ENCODE peak calls at places on chromosomes 12 and 14, in eight cellular contexts. N is K562; Y is HL-60; O is thoracic aorta; M is upper lobe of right lung; L is stomach; A is heart left ventricle; H is CD4-positive, CD25-positive, alpha-beta regulatory T cell. Z is an unnamed sample.
A peak's percentile ranks its signal among the peaks of the same experiment; 100 is the strongest.

GRCh38 chr12:124756730-124757129 is 106.9 kb downstream of the SCARB1 start:
- DNase-seq in H (no peak), L (no peak), O (no peak), Y (no peak), M (no peak), N (no peak), A (no peak), Z (no peak)

GRCh38 chr12:124053855-124054254 is 80.8 kb downstream of the ZNF664 start:
- DNase-seq in A (peak; percentile 58), O (no peak), Y (no peak), M (no peak), L (peak; percentile 62), H (no peak), N (no peak), Z (peak; percentile 84)

GRCh38 chr12:76711241-76711640 is 52.7 kb upstream of the ZDHHC17 start:
- DNase-seq in M (no peak), H (no peak), O (no peak), L (no peak), Y (no peak), N (no peak), A (no peak), Z (no peak)

GRCh38 chr12:121705514-121705913 is 7.0 kb upstream of the TMEM120B start:
- DNase-seq in L (no peak), M (no peak), A (no peak), H (no peak), N (no peak), O (no peak), Y (no peak), Z (no peak)

GRCh38 chr14:34766060-34766459 is 51.7 kb upstream of the CFL2 start:
- DNase-seq in N (no peak), O (no peak), Y (no peak), H (no peak), L (no peak), A (no peak), M (no peak), Z (no peak)

GRCh38 chr14:103872492-103873113 is 25.2 kb upstream of the PPP1R13B start:
- DNase-seq in H (peak; percentile 13), M (no peak), Y (no peak), N (no peak), L (no peak), O (no peak), A (no peak), Z (no peak)

GRCh38 chr12:18224745-18225144 is 36.6 kb upstream of the PIK3C2G start:
- DNase-seq in N (no peak), M (no peak), H (no peak), A (no peak), Y (no peak), L (no peak), O (no peak), Z (no peak)

GRCh38 chr12:24929953-24930352 is 18.9 kb downstream of the BCAT1 start:
- DNase-seq in H (no peak), L (no peak), N (no peak), M (no peak), Y (no peak), A (no peak), O (no peak), Z (no peak)

GRCh38 chr12:122830517-122831214 is 4.6 kb upstream of the HIP1R start:
- DNase-seq in M (no peak), N (peak; percentile 66), L (no peak), O (no peak), A (no peak), H (no peak), Y (peak; percentile 27), Z (peak; percentile 53)

GRCh38 chr14:36665887-36666415 is 4.3 kb downstream of the PAX9 start:
- DNase-seq in M (no peak), O (no peak), N (no peak), Y (no peak), L (no peak), A (no peak), H (no peak), Z (no peak)
- H3K4me3 ChIP-seq in M (no peak overlapping the region), O (no peak overlapping the region), N (no peak overlapping the region), Y (no peak overlapping the region), L (no peak overlapping the region), A (no peak overlapping the region), H (no peak overlapping the region), Z (no peak overlapping the region)

GRCh38 chr14:47678157-47678556 is 2.8 kb upstream of the MDGA2 start:
- DNase-seq in O (no peak), M (no peak), L (no peak), H (no peak), A (no peak), Y (no peak), N (no peak), Z (no peak)

GRCh38 chr14:47674546-47675238 is 713 bp downstream of the MDGA2 start:
- DNase-seq in L (no peak), A (no peak), H (no peak), M (peak; percentile 50), N (no peak), Y (no peak), O (no peak), Z (no peak)

GRCh38 chr14:47675489-47676300 is at the start of gene MDGA2:
- DNase-seq in H (no peak), O (no peak), A (no peak), N (no peak), M (peak; percentile 64), L (no peak), Y (peak; percentile 11), Z (no peak)

GRCh38 chr14:47675239-47675488 is 241 bp downstream of the MDGA2 start:
- DNase-seq in H (no peak), L (no peak), O (no peak), Y (no peak), N (no peak), M (no peak), A (no peak), Z (no peak)

DNA sequence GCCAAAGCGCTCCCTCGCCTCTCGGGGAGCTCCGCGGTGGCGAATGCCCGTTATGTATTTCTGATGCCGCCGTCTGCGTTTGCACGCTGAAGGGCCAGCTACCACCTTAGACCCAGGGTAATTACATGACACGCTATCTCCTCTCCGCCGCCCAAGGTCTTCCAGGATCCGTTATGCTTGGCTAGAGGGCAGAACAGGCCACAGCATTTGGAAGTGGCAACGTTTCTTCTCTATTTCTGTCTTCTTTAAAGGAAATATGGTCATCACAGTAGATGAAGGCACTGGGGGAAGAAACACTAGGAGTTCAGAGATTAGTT is 854 bp upstream of the MDGA2 start:
- DNase-seq in A (no peak), M (no peak), Y (no peak), N (no peak), L (no peak), O (no peak), H (no peak), Z (no peak)
- H3K4me3 ChIP-seq in A (peak overlapping the region; percentile 17), M (no peak overlapping the region), Y (peak overlapping the region; percentile 55), N (no peak overlapping the region), L (peak overlapping the region; percentile 25), O (peak overlapping the region; percentile 45), H (no peak overlapping the region), Z (peak overlapping the region; percentile 45)

GRCh38 chr14:68476965-68477455 is 315.9 kb downstream of the ZFP36L1 start:
- DNase-seq in M (no peak), Y (no peak), N (no peak), L (no peak), O (no peak), H (no peak), A (no peak), Z (no peak)
- H3K4me3 ChIP-seq in M (no peak overlapping the region), Y (no peak overlapping the region), N (no peak overlapping the region), L (no peak overlapping the region), O (no peak overlapping the region), H (no peak overlapping the region), A (no peak overlapping the region), Z (no peak overlapping the region)

DNA sequence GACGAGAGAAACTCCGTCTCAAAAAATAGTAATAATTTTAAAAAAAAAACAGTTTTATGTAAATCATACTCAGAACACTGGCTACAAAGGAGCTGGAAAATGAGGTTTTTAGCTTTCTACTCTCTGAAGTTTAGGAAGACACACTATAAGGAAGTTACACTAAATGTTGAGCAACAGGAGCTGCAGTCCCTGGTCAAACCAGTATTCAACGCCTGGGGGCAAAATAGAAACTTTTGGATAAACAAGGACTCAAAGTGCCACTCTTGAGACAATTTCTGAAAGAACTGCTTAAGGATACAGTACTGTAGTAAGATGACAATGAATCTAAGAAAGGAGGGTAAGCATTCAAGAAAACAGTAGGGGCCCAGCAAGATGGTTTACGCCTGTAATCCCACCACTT is 29.3 kb downstream of the ACTR6 start:
- DNase-seq in N (no peak), Y (peak; percentile 55), O (no peak), A (no peak), H (no peak), L (no peak), M (no peak), Z (no peak)
- H3K4me3 ChIP-seq in N (no peak overlapping the region), Y (no peak overlapping the region), O (no peak overlapping the region), A (no peak overlapping the region), H (no peak overlapping the region), L (no peak overlapping the region), M (no peak overlapping the region), Z (no peak overlapping the region)

GRCh38 chr12:1083086-1083887 is 92.3 kb downstream of the ERC1 start:
- DNase-seq in H (no peak), O (no peak), M (no peak), N (no peak), L (no peak), A (no peak), Y (no peak), Z (no peak)
- H3K4me3 ChIP-seq in H (no peak overlapping the region), O (peak overlapping the region; percentile 66), M (no peak overlapping the region), N (no peak overlapping the region), L (peak overlapping the region; percentile 13), A (no peak overlapping the region), Y (no peak overlapping the region), Z (peak overlapping the region; percentile 21)

GRCh38 chr14:69701269-69701668 is 65.7 kb upstream of the SRSF5 start:
- DNase-seq in A (no peak), N (no peak), M (no peak), Y (no peak), H (no peak), L (no peak), O (no peak), Z (no peak)
- H3K4me3 ChIP-seq in A (no peak overlapping the region), N (no peak overlapping the region), M (no peak overlapping the region), Y (no peak overlapping the region), H (no peak overlapping the region), L (no peak overlapping the region), O (no peak overlapping the region), Z (no peak overlapping the region)

Z was measured in sigmoid colon.